ENCODE peak calls at places on chromosomes 11 and 22, in nine cellular contexts. X is transverse colon; S is brain pericyte; J is RWPE1; B is activated naive CD4-positive, alpha-beta T cell; Z is small intestine; R is epithelial cell of esophagus; U is progenitor cell of endocrine pancreas; W is AG04449. M is an unnamed sample.

GRCh38 chr11:31986201-31986889 is 104.5 kb upstream of the RCN1 start:
- DNase-seq in U (no peak), J (no peak), S (no peak), X (no peak), R (no peak), W (no peak), Z (no peak), B (no peak), M (no peak)

GRCh38 chr11:76856571-76856970 is 4.1 kb upstream of the ACER3 start:
- DNase-seq in J (no peak), R (no peak), X (no peak), B (no peak), U (no peak), Z (no peak), S (no peak), W (no peak), M (no peak)

GRCh38 chr22:19663821-19664325 is 50.4 kb upstream of the SEPTIN5 start:
- DNase-seq in J (no peak), Z (no peak), R (no peak), B (no peak), X (no peak), W (peak), U (no peak), S (peak), M (no peak)

GRCh38 chr22:44088976-44089570 is 65.0 kb downstream of the PARVB start:
- DNase-seq in Z (no peak), W (no peak), U (no peak), B (no peak), X (peak), R (peak), J (peak), S (no peak), M (peak)

GRCh38 chr22:47515384-47516125 is 753.1 kb downstream of the TBC1D22A start:
- DNase-seq in S (no peak), R (no peak), Z (no peak), X (no peak), J (no peak), B (no peak), U (no peak), W (no peak), M (no peak)

GRCh38 chr11:110148775-110149744 is 55.9 kb downstream of the ZC3H12C start:
- DNase-seq in S (no peak), B (no peak), R (peak), Z (no peak), J (peak), W (peak), X (no peak), U (no peak), M (peak)

GRCh38 chr11:1652778-1653540 is 23.4 kb downstream of the KRTAP5-5 start:
- DNase-seq in J (peak), U (peak), Z (peak), W (no peak), X (peak), B (peak), R (peak), S (no peak), M (peak)

GRCh38 chr22:26893711-26894110 is 236.3 kb downstream of the MIAT start:
- DNase-seq in R (no peak), B (no peak), Z (no peak), X (no peak), W (no peak), U (no peak), J (no peak), S (no peak), M (no peak)

GRCh38 chr22:44309137-44309536 is 3.6 kb downstream of the SHISAL1 start:
- DNase-seq in S (no peak), W (peak), B (no peak), R (peak), U (no peak), X (peak), Z (no peak), J (peak), M (peak)

GRCh38 chr11:4066960-4067359 is 27.6 kb upstream of the RRM1 start:
- DNase-seq in Z (no peak), B (no peak), U (no peak), J (no peak), W (no peak), X (no peak), R (no peak), S (no peak), M (no peak)

GRCh38 chr11:118661425-118662301 is 17.8 kb downstream of the TREH start:
- DNase-seq in Z (no peak), X (no peak), U (no peak), R (no peak), B (no peak), S (no peak), W (no peak), J (no peak), M (no peak)

GRCh38 chr11:124467376-124468061 is 22.0 kb upstream of the OR8B8 start:
- DNase-seq in W (no peak), R (no peak), X (no peak), Z (no peak), B (no peak), U (no peak), J (no peak), S (no peak), M (no peak)

GRCh38 chr22:32336185-32336603 is 21.5 kb upstream of the RFPL3 start:
- DNase-seq in W (no peak), Z (no peak), R (no peak), X (no peak), U (no peak), S (no peak), J (no peak), B (no peak), M (no peak)

GRCh38 chr11:35615911-35616900 is 2.1 kb upstream of the FJX1 start:
- DNase-seq in X (no peak), R (peak), B (no peak), Z (peak), S (no peak), W (no peak), U (no peak), J (peak), M (peak)

GRCh38 chr11:86687083-86687799 is 14.8 kb upstream of the ME3 start:
- DNase-seq in B (no peak), J (no peak), Z (no peak), U (no peak), R (no peak), S (no peak), X (no peak), W (no peak), M (peak)

GRCh38 chr11:114987171-114987760 is 308.9 kb downstream of the NXPE2 start:
- DNase-seq in S (no peak), Z (no peak), B (no peak), U (no peak), X (no peak), J (no peak), R (peak), W (no peak), M (no peak)

GRCh38 chr11:102882389-102883024 is 7.7 kb upstream of the MMP12 start:
- DNase-seq in W (peak), S (no peak), Z (peak), R (peak), X (no peak), U (no peak), J (no peak), B (no peak), M (peak)

GRCh38 chr22:42932857-42933782 is 76.0 kb upstream of the ARFGAP3 start:
- DNase-seq in S (no peak), X (no peak), J (no peak), B (no peak), R (peak), U (no peak), W (no peak), Z (no peak), M (peak)

GRCh38 chr22:38180841-38181452 is 683 bp downstream of the PLA2G6 start:
- DNase-seq in R (peak), B (no peak), X (peak), Z (peak), S (no peak), J (no peak), U (no peak), W (no peak), M (no peak)

GRCh38 chr11:8060146-8060719 is 20.8 kb upstream of the TUB start:
- DNase-seq in R (no peak), J (no peak), U (no peak), B (no peak), W (no peak), X (no peak), S (no peak), Z (no peak), M (no peak)

GRCh38 chr11:292211-293121 is 3.5 kb downstream of the PGGHG start:
- DNase-seq in X (no peak), U (no peak), J (no peak), Z (no peak), S (no peak), B (no peak), W (no peak), R (no peak), M (no peak)

GRCh38 chr11:13098067-13098466 is 89.0 kb downstream of the RASSF10 start:
- DNase-seq in U (no peak), J (peak), S (no peak), X (no peak), Z (peak), R (peak), W (no peak), B (no peak), M (peak)

GRCh38 chr11:119540370-119541125 is 117.6 kb upstream of the THY1 start:
- DNase-seq in W (no peak), J (no peak), Z (no peak), U (no peak), X (no peak), S (no peak), B (no peak), R (no peak), M (no peak)

GRCh38 chr11:111324277-111324720 is 26.0 kb downstream of the POU2AF3 start:
- DNase-seq in Z (no peak), W (no peak), S (no peak), B (no peak), J (no peak), U (no peak), X (no peak), R (no peak), M (peak)

GRCh38 chr11:9787981-9788521 is 124.2 kb downstream of the SWAP70 start:
- DNase-seq in W (peak), S (peak), X (peak), B (no peak), Z (no peak), R (no peak), U (no peak), J (no peak), M (peak)

GRCh38 chr11:6855971-6856542 is 6.8 kb upstream of the OR10A2 start:
- DNase-seq in X (no peak), S (no peak), J (peak), W (no peak), Z (peak), B (no peak), R (peak), U (no peak), M (peak)

GRCh38 chr22:49724030-49724892 is 103.4 kb downstream of the BRD1 start:
- DNase-seq in R (no peak), Z (no peak), J (no peak), S (no peak), B (no peak), W (no peak), U (no peak), X (no peak), M (no peak)

GRCh38 chr22:28978158-28978557 is 83.5 kb downstream of the C22orf31 start:
- DNase-seq in S (no peak), B (no peak), W (no peak), U (no peak), J (peak), Z (no peak), X (no peak), R (peak), M (peak)

GRCh38 chr11:73330569-73331093 is 22.6 kb downstream of the ARHGEF17 start:
- DNase-seq in R (no peak), W (no peak), Z (no peak), U (no peak), X (no peak), J (no peak), B (no peak), S (no peak), M (peak)

M was measured in M059J.